ENCODE peak calls at places on chromosome 12, in nine cellular contexts. B is AG20443, Y is kidney epithelial cell, G is stromal cell of bone marrow, T is foreskin keratinocyte, P is T-helper 2 cell, C is HuH-7.5, Z is dorsolateral prefrontal cortex, U is fibroblast of lung. I is an unnamed sample.
A peak's percentile ranks its signal among the peaks of the same experiment; 100 is the strongest.

GRCh38 chr12:12327802-12328201 is 22.2 kb downstream of the MANSC1 start:
- DNase-seq in B (peak; percentile 60), Y (no peak), G (peak; percentile 50), T (no peak), P (peak; percentile 14), C (peak; percentile 41), Z (no peak), U (peak; percentile 63), I (no peak)

GRCh38 chr12:120775862-120776552 is 50.4 kb downstream of the ACADS start:
- DNase-seq in B (no peak), Y (no peak), G (no peak), T (no peak), P (no peak), C (no peak), Z (no peak), U (no peak), I (no peak)

GRCh38 chr12:11555195-11555594 is 94.3 kb upstream of the ETV6 start:
- DNase-seq in B (no peak), Y (no peak), G (no peak), T (no peak), P (no peak), C (no peak), Z (no peak), U (no peak), I (no peak)

GRCh38 chr12:23756416-23756815 is 193.1 kb downstream of the SOX5 start:
- DNase-seq in B (no peak), Y (no peak), G (no peak), T (no peak), P (no peak), C (no peak), Z (no peak), U (no peak), I (no peak)

GRCh38 chr12:50086148-50086547 is 1.0 kb downstream of the SMARCD1 start:
- DNase-seq in B (no peak), Y (no peak), G (no peak), T (no peak), P (no peak), C (no peak), Z (no peak), U (no peak), I (no peak)

GRCh38 chr12:2667716-2668440 is 126.9 kb upstream of the FKBP4 start:
- DNase-seq in B (no peak), Y (no peak), G (no peak), T (no peak), P (no peak), C (no peak), Z (no peak), U (no peak), I (no peak)

GRCh38 chr12:115140981-115141380 is 457.0 kb upstream of the TBX3 start:
- DNase-seq in B (no peak), Y (no peak), G (no peak), T (no peak), P (no peak), C (no peak), Z (no peak), U (no peak), I (no peak)

GRCh38 chr12:132618683-132619043 is at the start of gene P2RX2:
- DNase-seq in B (no peak), Y (no peak), G (no peak), T (no peak), P (no peak), C (no peak), Z (no peak), U (no peak), I (no peak)

GRCh38 chr12:98532687-98533304 is 17.4 kb downstream of the TMPO start:
- DNase-seq in B (peak; percentile 44), Y (no peak), G (no peak), T (peak; percentile 22), P (peak; percentile 32), C (no peak), Z (no peak), U (peak; percentile 32), I (no peak)

I was measured in T-helper 22 cell.